ENCODE peak calls at places on chromosomes 13 and 19, in five cellular contexts. One of them, this sample, is unnamed.

GRCh38 chr19:35874392-35874930 is 6.1 kb downstream of the APLP1 start:
- DNase-seq in uterus: no peak
- DNase-seq in IMR-90: no peak
- DNase-seq in colonic mucosa: no peak
- DNase-seq in PC-9: no peak
- DNase-seq in this sample: no peak

GRCh38 chr13:83992566-83993358 is 110.5 kb upstream of the SLITRK1 start:
- DNase-seq in uterus: no peak
- DNase-seq in IMR-90: no peak
- DNase-seq in colonic mucosa: no peak
- DNase-seq in PC-9: no peak
- DNase-seq in this sample: no peak

GRCh38 chr13:29526741-29527140 is 68.7 kb downstream of the SLC7A1 start:
- DNase-seq in uterus: no peak
- DNase-seq in IMR-90: no peak
- DNase-seq in colonic mucosa: no peak
- DNase-seq in PC-9: no peak
- DNase-seq in this sample: no peak

GRCh38 chr19:33401683-33402420 is 28.3 kb downstream of the CEBPG start:
- DNase-seq in uterus: no peak
- DNase-seq in IMR-90: no peak
- DNase-seq in colonic mucosa: no peak
- DNase-seq in PC-9: no peak
- DNase-seq in this sample: no peak

GRCh38 chr19:57302727-57303401 is 17.4 kb upstream of the ZNF543 start:
- DNase-seq in uterus: no peak
- DNase-seq in IMR-90: no peak
- DNase-seq in colonic mucosa: no peak
- DNase-seq in PC-9: peak; percentile 24
- DNase-seq in this sample: no peak

GRCh38 chr13:46961719-46962118 is 64.9 kb upstream of the HTR2A start:
- DNase-seq in uterus: no peak
- DNase-seq in IMR-90: peak; percentile 89
- DNase-seq in colonic mucosa: no peak
- DNase-seq in PC-9: peak; percentile 53
- DNase-seq in this sample: peak; percentile 84

GRCh38 chr13:73932091-73932490 is 202.1 kb downstream of the KLF12 start:
- DNase-seq in uterus: no peak
- DNase-seq in IMR-90: no peak
- DNase-seq in colonic mucosa: no peak
- DNase-seq in PC-9: no peak
- DNase-seq in this sample: peak; percentile 22

GRCh38 chr19:32421589-32422361 is 16.2 kb downstream of the DPY19L3 start:
- DNase-seq in uterus: no peak
- DNase-seq in IMR-90: no peak
- DNase-seq in colonic mucosa: no peak
- DNase-seq in PC-9: no peak
- DNase-seq in this sample: no peak

GRCh38 chr19:43488179-43488578 is 16.4 kb downstream of the PHLDB3 start:
- DNase-seq in uterus: no peak
- DNase-seq in IMR-90: no peak
- DNase-seq in colonic mucosa: no peak
- DNase-seq in PC-9: no peak
- DNase-seq in this sample: no peak

GRCh38 chr19:35557539-35558399 is 5.7 kb downstream of the ATP4A start:
- DNase-seq in uterus: no peak
- DNase-seq in IMR-90: peak; percentile 33
- DNase-seq in colonic mucosa: peak; percentile 75
- DNase-seq in PC-9: no peak
- DNase-seq in this sample: peak; percentile 65

GRCh38 chr13:37403776-37404497 is 194.6 kb downstream of the POSTN start:
- DNase-seq in uterus: no peak
- DNase-seq in IMR-90: peak; percentile 92
- DNase-seq in colonic mucosa: no peak
- DNase-seq in PC-9: no peak
- DNase-seq in this sample: no peak

GRCh38 chr13:51764184-51765141 is 39.5 kb downstream of the DHRS12 start:
- DNase-seq in uterus: peak; percentile 60
- DNase-seq in IMR-90: peak; percentile 97
- DNase-seq in colonic mucosa: peak; percentile 50
- DNase-seq in PC-9: no peak
- DNase-seq in this sample: no peak

GRCh38 chr13:22451345-22451744 is 729.4 kb upstream of the SGCG start:
- DNase-seq in uterus: no peak
- DNase-seq in IMR-90: no peak
- DNase-seq in colonic mucosa: no peak
- DNase-seq in PC-9: no peak
- DNase-seq in this sample: peak; percentile 3

GRCh38 chr19:2589441-2589840 is 113.1 kb downstream of the GNG7 start:
- DNase-seq in uterus: no peak
- DNase-seq in IMR-90: no peak
- DNase-seq in colonic mucosa: no peak
- DNase-seq in PC-9: no peak
- DNase-seq in this sample: no peak

GRCh38 chr13:83773961-83774360 is 108.3 kb downstream of the SLITRK1 start:
- DNase-seq in uterus: no peak
- DNase-seq in IMR-90: peak; percentile 17
- DNase-seq in colonic mucosa: no peak
- DNase-seq in PC-9: no peak
- DNase-seq in this sample: no peak

GRCh38 chr13:98890920-98891319 is 86.9 kb downstream of the DOCK9 start:
- DNase-seq in uterus: no peak
- DNase-seq in IMR-90: no peak
- DNase-seq in colonic mucosa: no peak
- DNase-seq in PC-9: no peak
- DNase-seq in this sample: no peak

GRCh38 chr19:10551698-10552301 is 8.1 kb downstream of the ATG4D start:
- DNase-seq in uterus: no peak
- DNase-seq in IMR-90: no peak
- DNase-seq in colonic mucosa: peak; percentile 46
- DNase-seq in PC-9: peak; percentile 72
- DNase-seq in this sample: peak; percentile 81

GRCh38 chr19:756232-756631 is 5.3 kb downstream of the MISP start:
- DNase-seq in uterus: no peak
- DNase-seq in IMR-90: peak; percentile 49
- DNase-seq in colonic mucosa: no peak
- DNase-seq in PC-9: peak; percentile 78
- DNase-seq in this sample: peak; percentile 68

GRCh38 chr19:4816388-4817165 is 14.9 kb downstream of the TICAM1 start:
- DNase-seq in uterus: no peak
- DNase-seq in IMR-90: no peak
- DNase-seq in colonic mucosa: no peak
- DNase-seq in PC-9: no peak
- DNase-seq in this sample: no peak

GRCh38 chr13:76440568-76440967 is 445.6 kb downstream of the KCTD12 start:
- DNase-seq in uterus: no peak
- DNase-seq in IMR-90: no peak
- DNase-seq in colonic mucosa: no peak
- DNase-seq in PC-9: no peak
- DNase-seq in this sample: no peak

DNA sequence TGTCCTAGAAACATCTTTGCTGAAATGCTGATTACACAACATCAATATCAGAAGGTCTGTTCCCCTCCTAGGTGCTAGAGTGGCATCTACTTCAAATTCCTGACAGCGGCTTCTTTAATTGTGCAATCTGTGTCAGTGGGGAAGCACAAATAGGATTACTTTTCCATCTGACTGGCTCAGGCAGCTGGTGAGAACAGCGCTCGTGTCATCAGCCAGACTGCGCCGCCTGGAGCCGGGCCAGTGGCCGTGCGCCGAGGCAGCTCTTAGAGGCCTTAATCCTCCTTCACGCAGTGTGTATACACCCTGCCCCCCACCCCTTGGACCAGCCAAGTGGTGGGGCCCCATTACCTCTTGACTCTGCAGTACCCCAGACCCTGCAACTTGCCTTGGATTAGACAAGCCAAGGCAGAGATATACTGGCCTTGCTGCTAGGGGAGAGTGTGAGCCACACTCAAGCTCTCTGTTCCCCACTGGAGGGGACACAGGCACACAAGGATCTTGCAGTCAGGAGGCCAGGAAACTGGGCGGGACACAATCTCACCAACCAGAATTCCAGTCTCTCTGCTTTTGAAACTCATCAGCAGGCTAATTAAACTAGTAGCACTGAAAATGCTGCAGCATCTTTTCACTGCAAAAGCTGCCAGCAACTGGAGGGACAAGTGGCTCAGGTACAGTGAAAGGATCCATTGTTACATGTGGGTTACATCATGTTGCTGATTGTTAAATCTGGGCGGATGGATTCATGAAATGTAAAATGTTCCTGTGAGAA is 48.9 kb upstream of the EPHX3 start:
- DNase-seq in uterus: peak; percentile 74
- DNase-seq in IMR-90: peak; percentile 89
- DNase-seq in colonic mucosa: peak; percentile 61
- DNase-seq in PC-9: peak; percentile 77
- DNase-seq in this sample: peak; percentile 86
- TF ChIP-seq CTCF in uterus: peak; percentile 32
- TF ChIP-seq CTCF in IMR-90: peak; percentile 42
- TF ChIP-seq CTCF in colonic mucosa: no peak
- TF ChIP-seq CTCF in PC-9: no peak
- TF ChIP-seq CTCF in this sample: peak; percentile 46

GRCh38 chr13:18714889-18715288 is 466.7 kb downstream of the TUBA3C start:
- DNase-seq in uterus: no peak
- DNase-seq in IMR-90: no peak
- DNase-seq in colonic mucosa: no peak
- DNase-seq in PC-9: no peak
- DNase-seq in this sample: no peak
- H3K4me3 ChIP-seq in uterus: no peak overlapping the region
- H3K4me3 ChIP-seq in IMR-90: no peak overlapping the region
- H3K4me3 ChIP-seq in colonic mucosa: no peak overlapping the region
- H3K4me3 ChIP-seq in PC-9: no peak overlapping the region
- H3K4me3 ChIP-seq in this sample: no peak overlapping the region

GRCh38 chr19:8593931-8594330 is 16.6 kb downstream of the ADAMTS10 start:
- DNase-seq in uterus: no peak
- DNase-seq in IMR-90: no peak
- DNase-seq in colonic mucosa: no peak
- DNase-seq in PC-9: no peak
- DNase-seq in this sample: no peak
- TF ChIP-seq CTCF in uterus: no peak
- TF ChIP-seq CTCF in IMR-90: peak; percentile 15
- TF ChIP-seq CTCF in colonic mucosa: no peak
- TF ChIP-seq CTCF in PC-9: peak; percentile 48
- TF ChIP-seq CTCF in this sample: no peak

GRCh38 chr19:29128203-29128602 is 84.7 kb downstream of the UQCRFS1 start:
- DNase-seq in uterus: no peak
- DNase-seq in IMR-90: no peak
- DNase-seq in colonic mucosa: no peak
- DNase-seq in PC-9: no peak
- DNase-seq in this sample: no peak
- H3K4me3 ChIP-seq in uterus: no peak overlapping the region
- H3K4me3 ChIP-seq in IMR-90: no peak overlapping the region
- H3K4me3 ChIP-seq in colonic mucosa: no peak overlapping the region
- H3K4me3 ChIP-seq in PC-9: no peak overlapping the region
- H3K4me3 ChIP-seq in this sample: no peak overlapping the region

DNA sequence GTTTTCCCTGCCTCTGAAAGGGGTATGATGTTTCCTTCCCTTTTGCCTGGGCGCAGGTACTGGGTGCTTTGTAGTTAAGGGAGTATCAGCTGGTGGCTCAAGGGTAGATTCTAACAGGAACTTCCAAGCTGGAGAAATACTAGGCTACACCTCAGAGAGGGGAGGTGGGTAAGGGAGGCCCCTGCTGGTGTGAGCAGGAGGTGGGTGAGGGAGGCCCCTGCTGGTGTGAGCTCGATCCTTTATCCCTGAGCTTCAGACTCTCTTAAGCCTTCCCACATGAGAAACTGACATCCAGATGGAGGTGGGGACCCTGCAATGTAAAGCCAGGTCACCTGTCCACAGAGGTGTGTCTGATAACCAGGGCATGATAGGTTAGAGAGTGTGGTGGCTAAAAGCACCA is 32.1 kb downstream of the CYP2B6 start:
- DNase-seq in uterus: no peak
- DNase-seq in IMR-90: no peak
- DNase-seq in colonic mucosa: no peak
- DNase-seq in PC-9: no peak
- DNase-seq in this sample: no peak
- TF ChIP-seq CTCF in uterus: no peak
- TF ChIP-seq CTCF in IMR-90: no peak
- TF ChIP-seq CTCF in colonic mucosa: no peak
- TF ChIP-seq CTCF in PC-9: no peak
- TF ChIP-seq CTCF in this sample: no peak

GRCh38 chr13:31775686-31776085 is 36.4 kb downstream of the RXFP2 start:
- DNase-seq in uterus: no peak
- DNase-seq in IMR-90: no peak
- DNase-seq in colonic mucosa: no peak
- DNase-seq in PC-9: no peak
- DNase-seq in this sample: no peak

GRCh38 chr13:31775148-31775547 is 35.8 kb downstream of the RXFP2 start:
- DNase-seq in uterus: no peak
- DNase-seq in IMR-90: no peak
- DNase-seq in colonic mucosa: no peak
- DNase-seq in PC-9: no peak
- DNase-seq in this sample: no peak

GRCh38 chr13:31786011-31786410 is 46.7 kb downstream of the RXFP2 start:
- DNase-seq in uterus: no peak
- DNase-seq in IMR-90: no peak
- DNase-seq in colonic mucosa: no peak
- DNase-seq in PC-9: no peak
- DNase-seq in this sample: peak; percentile 63

DNA sequence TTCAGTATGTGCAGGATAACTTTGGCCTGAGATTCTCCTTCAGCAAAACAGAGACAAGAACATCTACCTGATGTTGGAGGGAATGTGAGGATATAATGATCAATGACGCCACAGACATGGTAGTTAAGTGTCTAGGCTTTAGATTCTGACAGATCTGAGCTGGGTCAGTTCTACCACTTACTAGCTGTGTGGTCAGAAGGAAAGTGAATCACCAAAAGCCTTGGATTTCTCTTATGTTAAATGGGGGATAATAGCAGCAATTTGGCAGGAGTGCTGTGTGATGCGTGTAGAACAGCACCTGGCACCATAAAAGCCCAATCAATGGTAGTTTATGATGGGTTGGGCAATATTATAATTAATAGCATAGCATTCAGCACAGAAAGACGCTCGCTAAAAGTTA is 41.7 kb downstream of the RXFP2 start:
- DNase-seq in uterus: no peak
- DNase-seq in IMR-90: peak; percentile 18
- DNase-seq in colonic mucosa: no peak
- DNase-seq in PC-9: no peak
- DNase-seq in this sample: no peak
- H3K4me3 ChIP-seq in uterus: no peak overlapping the region
- H3K4me3 ChIP-seq in IMR-90: no peak overlapping the region
- H3K4me3 ChIP-seq in colonic mucosa: no peak overlapping the region
- H3K4me3 ChIP-seq in PC-9: no peak overlapping the region
- H3K4me3 ChIP-seq in this sample: no peak overlapping the region

GRCh38 chr19:51166846-51167490 is 24.9 kb downstream of the SIGLEC7 start:
- DNase-seq in uterus: no peak
- DNase-seq in IMR-90: no peak
- DNase-seq in colonic mucosa: peak; percentile 31
- DNase-seq in PC-9: no peak
- DNase-seq in this sample: no peak
- TF ChIP-seq CTCF in uterus: no peak
- TF ChIP-seq CTCF in IMR-90: no peak
- TF ChIP-seq CTCF in colonic mucosa: no peak
- TF ChIP-seq CTCF in PC-9: no peak
- TF ChIP-seq CTCF in this sample: no peak

GRCh38 chr19:54160948-54161347 is 1.4 kb upstream of the LENG1 start:
- DNase-seq in uterus: no peak
- DNase-seq in IMR-90: no peak
- DNase-seq in colonic mucosa: peak; percentile 41
- DNase-seq in PC-9: peak; percentile 31
- DNase-seq in this sample: no peak
- H3K4me3 ChIP-seq in uterus: no peak overlapping the region
- H3K4me3 ChIP-seq in IMR-90: no peak overlapping the region
- H3K4me3 ChIP-seq in colonic mucosa: peak overlapping the region; percentile 43
- H3K4me3 ChIP-seq in PC-9: peak overlapping the region; percentile 82
- H3K4me3 ChIP-seq in this sample: peak overlapping the region; percentile 63

GRCh38 chr13:93227906-93228801 is 1.5 kb downstream of the GPC6 start:
- DNase-seq in uterus: peak; percentile 26
- DNase-seq in IMR-90: peak; percentile 87
- DNase-seq in colonic mucosa: peak; percentile 34
- DNase-seq in PC-9: no peak
- DNase-seq in this sample: peak; percentile 88
- TF ChIP-seq CTCF in uterus: peak; percentile 18
- TF ChIP-seq CTCF in IMR-90: peak; percentile 63
- TF ChIP-seq CTCF in colonic mucosa: no peak
- TF ChIP-seq CTCF in PC-9: no peak
- TF ChIP-seq CTCF in this sample: peak; percentile 55